ENCODE peak calls at places on chromosome 12, in five cellular contexts. Z is ovary, M is left lung, X is hepatocyte, U is GM12865. Q is an unnamed sample.

GRCh38 chr12:76544601-76545261 is 14.8 kb downstream of the OSBPL8 start:
- DNase-seq in Z (no peak), M (no peak), X (no peak), U (no peak), Q (no peak)

GRCh38 chr12:124323771-124324530 is 29.1 kb downstream of the RFLNA start:
- DNase-seq in Z (no peak), M (no peak), X (no peak), U (no peak), Q (no peak)

GRCh38 chr12:102879144-102879763 is 37.8 kb downstream of the PAH start:
- DNase-seq in Z (no peak), M (peak), X (peak), U (peak), Q (peak)

GRCh38 chr12:106248177-106248848 is 493 bp upstream of the CKAP4 start:
- DNase-seq in Z (peak), M (peak), X (peak), U (peak), Q (peak)

GRCh38 chr12:67520611-67521010 is 127.9 kb upstream of the DYRK2 start:
- DNase-seq in Z (no peak), M (no peak), X (no peak), U (no peak), Q (no peak)

GRCh38 chr12:102120564-102120873 is 536 bp downstream of the PARPBP start:
- DNase-seq in Z (no peak), M (no peak), X (no peak), U (no peak), Q (no peak)

GRCh38 chr12:16606201-16606849 is 363 bp upstream of the LMO3 start:
- DNase-seq in Z (no peak), M (no peak), X (peak), U (peak), Q (peak)

GRCh38 chr12:124667671-124668337 is 100.4 kb upstream of the NCOR2 start:
- DNase-seq in Z (no peak), M (peak), X (no peak), U (no peak), Q (no peak)

GRCh38 chr12:105861232-105861631 is 277.5 kb downstream of the NUAK1 start:
- DNase-seq in Z (no peak), M (no peak), X (no peak), U (no peak), Q (no peak)

GRCh38 chr12:92943482-92944250 is 14.6 kb upstream of the EEA1 start:
- DNase-seq in Z (no peak), M (no peak), X (no peak), U (peak), Q (peak)

GRCh38 chr12:42213954-42214426 is 24.1 kb downstream of the YAF2 start:
- DNase-seq in Z (no peak), M (peak), X (peak), U (no peak), Q (peak)

GRCh38 chr12:109385339-109386078 is 37.8 kb downstream of the MYO1H start:
- DNase-seq in Z (peak), M (no peak), X (peak), U (peak), Q (peak)

GRCh38 chr12:56633465-56634241 is 3.5 kb upstream of the BAZ2A start:
- DNase-seq in Z (no peak), M (no peak), X (no peak), U (no peak), Q (no peak)

GRCh38 chr12:46722737-46723136 is 103.1 kb downstream of the SLC38A4 start:
- DNase-seq in Z (no peak), M (no peak), X (no peak), U (no peak), Q (peak)

GRCh38 chr12:108597559-108598471 is at the start of gene TMEM119:
- DNase-seq in Z (no peak), M (no peak), X (peak), U (no peak), Q (peak)

GRCh38 chr12:20127401-20127800 is 240.9 kb upstream of the PDE3A start:
- DNase-seq in Z (no peak), M (no peak), X (no peak), U (no peak), Q (no peak)

GRCh38 chr12:108253540-108253939 is 85.6 kb downstream of the CMKLR1 start:
- DNase-seq in Z (no peak), M (no peak), X (no peak), U (no peak), Q (no peak)

GRCh38 chr12:91563011-91563410 is 380.4 kb upstream of the DCN start:
- DNase-seq in Z (no peak), M (no peak), X (no peak), U (no peak), Q (no peak)
- H3K4me3 ChIP-seq in Z (no peak), M (no peak), X (no peak), U (no peak), Q (no peak)

GRCh38 chr12:59446156-59446555 is 149.7 kb upstream of the SLC16A7 start:
- DNase-seq in Z (no peak), M (no peak), X (peak), U (no peak), Q (no peak)

DNA sequence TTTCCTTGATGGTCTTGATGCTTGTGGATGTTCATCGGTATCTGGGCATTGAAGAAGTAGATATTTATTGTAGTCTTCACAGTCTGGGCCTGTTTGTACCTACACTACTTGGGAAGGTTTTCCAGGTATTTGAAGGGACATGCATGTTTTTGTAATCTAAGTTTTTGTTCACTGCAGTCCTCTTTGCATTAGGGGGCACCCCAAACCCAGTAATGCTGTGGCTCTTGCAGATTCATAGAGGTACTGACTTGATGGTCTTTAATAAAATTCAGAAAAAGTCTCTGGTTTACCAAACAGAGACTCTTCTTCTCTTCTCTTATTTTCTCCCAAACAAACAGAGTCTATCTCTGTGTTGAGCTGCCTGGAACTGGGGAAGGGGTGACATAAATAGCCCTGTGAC is 150.9 kb upstream of the SLC16A7 start:
- DNase-seq in Z (no peak), M (no peak), X (no peak), U (peak), Q (peak)
- TF ChIP-seq CTCF in Z (no peak), M (no peak), X (peak), U (peak), Q (peak)

DNA sequence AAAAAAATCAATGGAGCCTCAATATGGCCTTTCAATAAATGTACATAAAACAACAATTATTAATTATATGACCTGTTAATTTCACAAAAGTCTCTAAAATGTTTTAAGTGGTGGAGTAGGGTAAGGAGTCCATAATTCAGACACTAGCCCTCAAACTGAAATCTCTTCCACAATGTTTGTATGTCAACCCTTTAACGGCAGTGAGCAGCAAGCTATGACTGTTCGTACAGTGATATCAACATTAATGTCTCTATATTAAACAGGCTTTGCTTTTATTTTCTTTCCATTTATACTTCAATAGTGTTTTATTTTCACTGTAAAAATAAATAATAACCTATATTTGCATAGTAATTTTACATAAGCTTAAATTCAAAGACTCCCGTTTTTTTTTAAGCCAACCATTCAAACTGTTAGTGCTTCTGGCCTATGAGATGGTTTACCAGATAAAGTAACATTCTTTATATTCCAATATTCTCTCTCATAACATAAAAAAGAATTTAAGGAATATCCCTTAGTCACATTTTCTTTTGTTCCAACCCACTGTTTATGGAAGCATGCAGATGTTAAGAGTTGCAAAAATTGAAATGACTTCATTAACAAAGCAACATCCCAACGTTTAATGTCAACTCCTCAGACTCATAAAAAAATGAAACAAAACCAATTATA is 2.4 kb downstream of the CDK17 start:
- DNase-seq in Z (no peak), M (no peak), X (no peak), U (no peak), Q (peak)
- H3K4me3 ChIP-seq in Z (peak), M (peak), X (peak), U (peak), Q (peak)

GRCh38 chr12:99234702-99235101 is 412.9 kb upstream of the GARIN6 start:
- DNase-seq in Z (no peak), M (no peak), X (no peak), U (no peak), Q (no peak)

GRCh38 chr12:99235381-99235780 is 412.2 kb upstream of the GARIN6 start:
- DNase-seq in Z (no peak), M (no peak), X (no peak), U (no peak), Q (no peak)

DNA sequence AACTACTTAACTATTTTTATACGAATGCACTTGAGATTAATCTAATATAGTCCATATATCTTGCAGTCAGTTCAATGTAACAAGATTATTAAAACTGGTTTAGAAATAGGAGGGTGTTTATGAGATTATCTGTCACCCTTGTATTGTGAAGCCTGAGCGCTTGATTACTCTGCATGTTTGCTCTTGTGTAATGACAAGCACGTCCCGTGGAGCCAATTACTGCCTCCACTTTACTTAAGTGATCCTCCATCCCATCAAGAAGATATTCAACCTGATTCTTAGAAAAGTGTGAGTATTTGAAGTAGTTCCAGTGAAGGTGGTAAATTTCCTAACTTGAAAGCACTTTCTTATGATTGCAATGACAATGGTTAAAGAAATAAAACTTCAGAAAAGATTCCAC is 415.2 kb upstream of the GARIN6 start:
- DNase-seq in Z (no peak), M (no peak), X (no peak), U (no peak), Q (no peak)
- TF ChIP-seq CTCF in Z (no peak), M (no peak), X (no peak), U (no peak), Q (no peak)

DNA sequence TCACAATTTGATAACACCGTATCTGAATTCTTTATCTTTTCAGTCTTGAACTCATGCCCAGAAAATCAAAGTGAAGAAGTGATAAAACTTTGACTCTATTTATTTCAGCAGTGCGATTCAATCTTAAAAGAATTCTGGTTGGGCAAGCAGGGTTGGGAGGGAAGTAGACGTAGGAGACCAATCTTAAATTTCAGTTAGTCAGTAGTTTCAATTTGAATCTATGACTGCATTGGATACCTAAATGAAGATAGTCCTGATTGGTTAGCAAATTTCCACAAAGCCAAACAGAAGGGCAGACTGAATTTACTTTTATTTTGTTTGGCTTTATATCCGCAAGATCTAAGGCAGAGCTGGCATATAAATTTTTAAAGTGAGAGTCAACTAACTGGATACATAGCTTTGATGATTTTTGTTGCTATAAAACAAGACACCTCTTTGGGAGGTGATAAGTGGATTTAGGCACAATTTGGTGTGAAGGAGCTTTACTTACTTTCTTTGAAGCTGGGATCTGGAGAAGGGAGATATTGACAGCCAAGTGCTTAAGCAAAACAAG is 2.6 kb downstream of the ACSS3 start:
- DNase-seq in Z (no peak), M (no peak), X (no peak), U (no peak), Q (peak)
- H3K4me3 ChIP-seq in Z (peak), M (no peak), X (no peak), U (no peak), Q (no peak)

Q was measured in AG10803.